ENCODE peak calls at places on chromosomes 3 and 15, in six cellular contexts. K, T, Q, E, L and W are unnamed samples.

GRCh38 chr15:25690673-25691543 is 172.2 kb downstream of the ATP10A start:
- DNase-seq in T (no peak), L (no peak), K (peak), E (no peak), Q (no peak), W (peak)

GRCh38 chr3:143849854-143850549 is 1.7 kb upstream of the SLC9A9 start:
- DNase-seq in E (no peak), K (peak), Q (no peak), T (peak), L (no peak), W (no peak)

GRCh38 chr3:64443553-64444331 is 218.5 kb upstream of the PRICKLE2 start:
- DNase-seq in K (no peak), L (no peak), E (no peak), Q (no peak), T (no peak), W (no peak)

GRCh38 chr3:120506076-120506827 is 55.5 kb upstream of the FSTL1 start:
- DNase-seq in L (no peak), Q (no peak), E (no peak), T (no peak), K (no peak), W (no peak)

GRCh38 chr3:127041933-127042332 is 59.0 kb downstream of the PLXNA1 start:
- DNase-seq in E (no peak), L (peak), Q (no peak), K (no peak), T (no peak), W (no peak)

GRCh38 chr15:84731774-84732173 is 15.8 kb upstream of the SEC11A start:
- DNase-seq in T (no peak), Q (no peak), L (no peak), E (no peak), K (no peak), W (no peak)

GRCh38 chr3:183500981-183501704 is 54.4 kb downstream of the KLHL6 start:
- DNase-seq in T (no peak), L (no peak), E (no peak), K (no peak), Q (no peak), W (peak)

GRCh38 chr15:70604671-70605070 is 158.7 kb downstream of the UACA start:
- DNase-seq in T (no peak), Q (no peak), L (peak), K (no peak), E (no peak), W (no peak)

GRCh38 chr15:31223478-31224350 is 102.9 kb upstream of the KLF13 start:
- DNase-seq in T (no peak), Q (no peak), K (no peak), E (no peak), L (peak), W (no peak)

GRCh38 chr15:84023636-84024035 is 211.9 kb upstream of the GOLGA6L4 start:
- DNase-seq in L (peak), Q (no peak), E (no peak), K (peak), T (peak), W (no peak)

GRCh38 chr15:80971143-80971542 is 18.5 kb downstream of the MESD start:
- DNase-seq in T (no peak), E (no peak), Q (no peak), K (no peak), L (no peak), W (no peak)

GRCh38 chr3:31196881-31197364 is 302.5 kb upstream of the GADL1 start:
- DNase-seq in E (no peak), L (peak), Q (no peak), K (peak), T (no peak), W (no peak)

GRCh38 chr15:77468896-77469295 is 48.2 kb downstream of the HMG20A start:
- DNase-seq in T (no peak), E (no peak), K (no peak), L (no peak), Q (no peak), W (no peak)

GRCh38 chr15:59570364-59570763 is 41.2 kb upstream of the GCNT3 start:
- DNase-seq in E (no peak), T (no peak), L (no peak), K (peak), Q (no peak), W (no peak)

GRCh38 chr3:43423142-43423541 is 136.8 kb downstream of the SNRK start:
- DNase-seq in K (no peak), Q (no peak), L (no peak), E (no peak), T (no peak), W (no peak)

GRCh38 chr3:160127308-160127707 is 97.9 kb upstream of the C3orf80 start:
- DNase-seq in Q (no peak), K (no peak), T (no peak), E (no peak), L (no peak), W (no peak)

GRCh38 chr3:189737071-189737470 is 105.9 kb downstream of the TP63 start:
- DNase-seq in Q (no peak), L (no peak), T (no peak), K (no peak), E (no peak), W (no peak)

GRCh38 chr15:38512901-38513300 is 51.7 kb downstream of the RASGRP1 start:
- DNase-seq in K (no peak), Q (no peak), L (no peak), T (no peak), E (no peak), W (no peak)

GRCh38 chr15:66785637-66786036 is 83.6 kb downstream of the SMAD6 start:
- DNase-seq in L (no peak), Q (no peak), K (no peak), E (no peak), T (peak), W (no peak)